ENCODE peak calls at places on chromosomes 16 and 17, in six cellular contexts. One of them, this sample, is unnamed.

GRCh38 chr17:73030501-73030911 is 62.0 kb downstream of the SLC39A11 start:
- DNase-seq in HuH-7.5: peak; percentile 57
- DNase-seq in mesendoderm: no peak
- DNase-seq in upper lobe of left lung: no peak
- DNase-seq in SJSA1: no peak
- DNase-seq in neural crest cell: no peak
- DNase-seq in this sample: no peak

GRCh38 chr16:25100511-25100910 is 11.0 kb upstream of the LCMT1 start:
- DNase-seq in SJSA1: no peak
- DNase-seq in mesendoderm: no peak
- DNase-seq in upper lobe of left lung: no peak
- DNase-seq in neural crest cell: no peak
- DNase-seq in HuH-7.5: no peak
- DNase-seq in this sample: no peak

GRCh38 chr16:84334058-84334457 is 34.3 kb upstream of the ATP2C2 start:
- DNase-seq in SJSA1: no peak
- DNase-seq in HuH-7.5: no peak
- DNase-seq in mesendoderm: no peak
- DNase-seq in neural crest cell: no peak
- DNase-seq in upper lobe of left lung: no peak
- DNase-seq in this sample: no peak

GRCh38 chr16:275786-276232 is at the start of gene RGS11:
- DNase-seq in upper lobe of left lung: no peak
- DNase-seq in neural crest cell: no peak
- DNase-seq in SJSA1: no peak
- DNase-seq in HuH-7.5: no peak
- DNase-seq in mesendoderm: no peak
- DNase-seq in this sample: no peak

GRCh38 chr16:77885596-77886295 is 97.4 kb downstream of the VAT1L start:
- DNase-seq in neural crest cell: no peak
- DNase-seq in SJSA1: no peak
- DNase-seq in mesendoderm: no peak
- DNase-seq in upper lobe of left lung: no peak
- DNase-seq in HuH-7.5: no peak
- DNase-seq in this sample: no peak

GRCh38 chr17:60036796-60037677 is 41.7 kb downstream of the HEATR6 start:
- DNase-seq in HuH-7.5: peak; percentile 94
- DNase-seq in SJSA1: peak; percentile 75
- DNase-seq in mesendoderm: peak; percentile 85
- DNase-seq in neural crest cell: peak; percentile 69
- DNase-seq in upper lobe of left lung: peak; percentile 64
- DNase-seq in this sample: peak; percentile 23

GRCh38 chr16:56600398-56600999 is 7.9 kb upstream of the MT2A start:
- DNase-seq in upper lobe of left lung: no peak
- DNase-seq in neural crest cell: peak; percentile 35
- DNase-seq in SJSA1: no peak
- DNase-seq in mesendoderm: peak; percentile 55
- DNase-seq in HuH-7.5: no peak
- DNase-seq in this sample: no peak

GRCh38 chr16:85398050-85398451 is 215.1 kb upstream of the GSE1 start:
- DNase-seq in HuH-7.5: no peak
- DNase-seq in neural crest cell: no peak
- DNase-seq in SJSA1: peak; percentile 37
- DNase-seq in mesendoderm: no peak
- DNase-seq in upper lobe of left lung: no peak
- DNase-seq in this sample: no peak

GRCh38 chr16:19716183-19716582 is 1.8 kb downstream of the KNOP1 start:
- DNase-seq in HuH-7.5: no peak
- DNase-seq in mesendoderm: no peak
- DNase-seq in neural crest cell: no peak
- DNase-seq in SJSA1: no peak
- DNase-seq in upper lobe of left lung: no peak
- DNase-seq in this sample: no peak

GRCh38 chr16:29974291-29975133 is 844 bp downstream of the TAOK2 start:
- DNase-seq in upper lobe of left lung: peak; percentile 71
- DNase-seq in neural crest cell: no peak
- DNase-seq in SJSA1: no peak
- DNase-seq in mesendoderm: no peak
- DNase-seq in HuH-7.5: peak; percentile 29
- DNase-seq in this sample: no peak

GRCh38 chr16:9039208-9039607 is 52.2 kb upstream of the HAPSTR1 start:
- DNase-seq in HuH-7.5: no peak
- DNase-seq in mesendoderm: peak; percentile 61
- DNase-seq in SJSA1: no peak
- DNase-seq in upper lobe of left lung: no peak
- DNase-seq in neural crest cell: no peak
- DNase-seq in this sample: no peak

GRCh38 chr17:38617074-38617860 is 11.5 kb upstream of the SRCIN1 start:
- DNase-seq in mesendoderm: no peak
- DNase-seq in SJSA1: no peak
- DNase-seq in upper lobe of left lung: no peak
- DNase-seq in HuH-7.5: no peak
- DNase-seq in neural crest cell: no peak
- DNase-seq in this sample: no peak

GRCh38 chr16:11108466-11108805 is 147.6 kb downstream of the SOCS1 start:
- DNase-seq in mesendoderm: no peak
- DNase-seq in upper lobe of left lung: no peak
- DNase-seq in HuH-7.5: no peak
- DNase-seq in SJSA1: no peak
- DNase-seq in neural crest cell: no peak
- DNase-seq in this sample: no peak

GRCh38 chr16:57830890-57831484 is 28.7 kb upstream of the KIFC3 start:
- DNase-seq in SJSA1: no peak
- DNase-seq in HuH-7.5: no peak
- DNase-seq in upper lobe of left lung: no peak
- DNase-seq in neural crest cell: no peak
- DNase-seq in mesendoderm: peak; percentile 42
- DNase-seq in this sample: no peak

GRCh38 chr17:30429155-30429554 is 48.1 kb upstream of the GOSR1 start:
- DNase-seq in neural crest cell: no peak
- DNase-seq in HuH-7.5: no peak
- DNase-seq in mesendoderm: no peak
- DNase-seq in upper lobe of left lung: no peak
- DNase-seq in SJSA1: no peak
- DNase-seq in this sample: no peak

GRCh38 chr17:18041776-18042175 is 2.6 kb downstream of the GID4 start:
- DNase-seq in SJSA1: no peak
- DNase-seq in upper lobe of left lung: no peak
- DNase-seq in mesendoderm: no peak
- DNase-seq in HuH-7.5: no peak
- DNase-seq in neural crest cell: no peak
- DNase-seq in this sample: peak; percentile 45

GRCh38 chr17:57954421-57955182 is 610 bp downstream of the CUEDC1 start:
- DNase-seq in upper lobe of left lung: peak; percentile 65
- DNase-seq in HuH-7.5: peak; percentile 74
- DNase-seq in mesendoderm: peak; percentile 91
- DNase-seq in SJSA1: peak; percentile 98
- DNase-seq in neural crest cell: peak; percentile 62
- DNase-seq in this sample: no peak

GRCh38 chr16:56625140-56625942 is at the start of gene MT1E:
- DNase-seq in neural crest cell: no peak
- DNase-seq in SJSA1: no peak
- DNase-seq in upper lobe of left lung: peak; percentile 88
- DNase-seq in mesendoderm: peak; percentile 70
- DNase-seq in HuH-7.5: peak; percentile 59
- DNase-seq in this sample: no peak

GRCh38 chr16:85017603-85018002 is 6.3 kb upstream of the ZDHHC7 start:
- DNase-seq in SJSA1: no peak
- DNase-seq in upper lobe of left lung: no peak
- DNase-seq in HuH-7.5: no peak
- DNase-seq in mesendoderm: no peak
- DNase-seq in neural crest cell: no peak
- DNase-seq in this sample: no peak

GRCh38 chr17:49456172-49456965 is 38.7 kb upstream of the NGFR start:
- DNase-seq in SJSA1: no peak
- DNase-seq in neural crest cell: no peak
- DNase-seq in mesendoderm: no peak
- DNase-seq in upper lobe of left lung: no peak
- DNase-seq in HuH-7.5: no peak
- DNase-seq in this sample: peak; percentile 30

GRCh38 chr17:6454495-6455320 is 10.5 kb downstream of the PIMREG start:
- DNase-seq in SJSA1: no peak
- DNase-seq in mesendoderm: peak; percentile 28
- DNase-seq in neural crest cell: no peak
- DNase-seq in upper lobe of left lung: no peak
- DNase-seq in HuH-7.5: no peak
- DNase-seq in this sample: no peak

GRCh38 chr16:50265260-50265659 is 1.1 kb upstream of the ADCY7 start:
- DNase-seq in mesendoderm: peak; percentile 55
- DNase-seq in neural crest cell: no peak
- DNase-seq in HuH-7.5: no peak
- DNase-seq in SJSA1: no peak
- DNase-seq in upper lobe of left lung: no peak
- DNase-seq in this sample: no peak

GRCh38 chr16:9012848-9013507 is 49.3 kb upstream of the USP7 start:
- DNase-seq in HuH-7.5: no peak
- DNase-seq in SJSA1: no peak
- DNase-seq in upper lobe of left lung: no peak
- DNase-seq in neural crest cell: peak; percentile 44
- DNase-seq in mesendoderm: peak; percentile 87
- DNase-seq in this sample: no peak

This sample was measured in HS-5.